ENCODE peak calls at places on chromosomes 2 and 18, in nine cellular contexts. M is GM12864, O is kidney epithelial cell, C is A549, Y is cardiac fibroblast, D is H1, I is right lobe of liver, J is right atrium auricular region, R is Peyer's patch. L is an unnamed sample.
A peak's percentile ranks its signal among the peaks of the same experiment; 100 is the strongest.

GRCh38 chr2:29010946-29011649 is 30.0 kb downstream of the TOGARAM2 start:
- DNase-seq in D (no peak), C (no peak), J (no peak), R (no peak), Y (peak; percentile 55), I (no peak), O (no peak), M (no peak), L (no peak)

GRCh38 chr2:237355726-237356125 is 58.2 kb downstream of the COL6A3 start:
- DNase-seq in J (no peak), M (no peak), O (no peak), C (no peak), I (no peak), Y (no peak), D (no peak), R (no peak), L (no peak)

GRCh38 chr2:141399270-141399669 is 731.5 kb downstream of the LRP1B start:
- DNase-seq in Y (peak; percentile 12), C (peak; percentile 5), O (no peak), D (no peak), J (no peak), I (no peak), R (no peak), M (no peak), L (no peak)

GRCh38 chr2:60410458-60411146 is 142.9 kb downstream of the BCL11A start:
- DNase-seq in J (no peak), Y (no peak), I (no peak), C (no peak), D (peak; percentile 57), M (no peak), O (no peak), R (no peak), L (no peak)

GRCh38 chr2:215423234-215423633 is 12.6 kb downstream of the FN1 start:
- DNase-seq in J (no peak), C (no peak), Y (peak; percentile 54), M (no peak), I (no peak), R (no peak), O (no peak), D (no peak), L (no peak)

GRCh38 chr2:100237046-100237615 is 85.2 kb downstream of the LONRF2 start:
- DNase-seq in Y (no peak), J (no peak), M (no peak), O (no peak), D (no peak), R (no peak), I (no peak), C (no peak), L (no peak)

GRCh38 chr2:207681431-207681830 is 30.0 kb upstream of the CCNYL1 start:
- DNase-seq in D (no peak), I (no peak), J (no peak), Y (no peak), O (no peak), C (no peak), R (no peak), M (no peak), L (no peak)

GRCh38 chr2:221402072-221402471 is 170.0 kb downstream of the EPHA4 start:
- DNase-seq in O (no peak), M (no peak), I (no peak), Y (no peak), D (no peak), C (no peak), J (no peak), R (no peak), L (peak; percentile 43)

GRCh38 chr2:176115883-176116813 is at the start of gene HOXD10:
- DNase-seq in I (no peak), R (peak; percentile 55), J (no peak), Y (no peak), O (peak; percentile 82), D (peak; percentile 82), M (no peak), C (peak; percentile 37), L (no peak)

GRCh38 chr2:28751956-28752607 is 452 bp downstream of the PPP1CB start:
- DNase-seq in O (no peak), M (no peak), D (peak; percentile 80), C (no peak), I (no peak), R (no peak), J (no peak), Y (no peak), L (no peak)

GRCh38 chr2:172582656-172583055 is 26.8 kb downstream of the PDK1 start:
- DNase-seq in J (no peak), Y (no peak), D (no peak), M (no peak), R (no peak), O (no peak), C (no peak), I (no peak), L (no peak)

GRCh38 chr2:144847347-144848080 is 327.6 kb upstream of the ZEB2 start:
- DNase-seq in I (no peak), J (no peak), M (no peak), R (no peak), C (no peak), O (no peak), D (no peak), Y (no peak), L (no peak)

DNA sequence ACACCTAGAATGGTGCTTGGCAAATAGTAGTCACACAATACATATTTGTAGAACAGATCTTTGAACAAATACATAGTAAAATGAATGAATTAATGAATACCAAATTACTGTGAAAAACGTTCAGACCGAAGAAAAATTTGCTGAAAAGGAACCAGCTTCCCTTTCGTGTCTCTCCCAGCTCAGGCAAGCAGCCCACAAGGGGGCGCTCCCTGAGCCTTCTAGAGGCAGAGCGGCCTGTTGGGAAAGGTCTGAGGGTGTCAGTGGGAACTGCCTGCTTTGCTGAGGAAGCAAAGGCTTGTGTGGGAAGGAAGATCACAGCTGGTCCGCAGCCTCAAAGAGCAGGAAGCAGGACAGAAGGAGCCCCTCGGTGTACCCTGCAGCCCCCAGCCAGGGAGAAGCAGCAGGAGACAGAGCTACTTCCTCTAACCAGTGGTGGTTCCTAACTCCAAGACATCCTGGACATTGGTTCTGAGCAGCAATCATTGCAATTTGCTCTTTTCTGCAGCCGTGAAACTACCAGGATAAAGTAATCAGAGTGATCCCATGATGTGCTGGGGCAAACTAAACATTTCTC is 231.1 kb downstream of the ANKRD30B start:
- DNase-seq in I (peak; percentile 61), O (no peak), J (peak; percentile 9), D (peak; percentile 82), R (peak; percentile 72), C (no peak), M (no peak), Y (peak; percentile 47), L (no peak)
- TF ChIP-seq CTCF in I (peak; percentile 43), O (peak; percentile 38), J (no peak), D (no peak), R (peak; percentile 48), C (no peak), M (no peak), Y (peak; percentile 39), L (peak; percentile 79)

GRCh38 chr2:201116115-201116958 is at the start of gene CFLAR:
- DNase-seq in I (peak; percentile 80), C (peak; percentile 51), Y (peak; percentile 81), J (peak; percentile 83), O (no peak), M (no peak), R (peak; percentile 90), D (no peak), L (no peak)

GRCh38 chr2:201114846-201115245 is 1.1 kb upstream of the CFLAR start:
- DNase-seq in Y (peak; percentile 30), R (no peak), C (no peak), J (no peak), I (no peak), D (no peak), M (no peak), O (no peak), L (no peak)

GRCh38 chr2:201118957-201119848 is 3.2 kb downstream of the CFLAR start:
- DNase-seq in M (no peak), J (no peak), R (no peak), Y (peak; percentile 65), O (no peak), C (no peak), I (no peak), D (no peak), L (no peak)

GRCh38 chr2:201118121-201118956 is 2.4 kb downstream of the CFLAR start:
- DNase-seq in I (peak; percentile 90), O (no peak), C (peak; percentile 66), J (peak; percentile 95), Y (peak; percentile 90), M (peak; percentile 92), R (peak; percentile 85), D (peak; percentile 52), L (peak; percentile 51)

DNA sequence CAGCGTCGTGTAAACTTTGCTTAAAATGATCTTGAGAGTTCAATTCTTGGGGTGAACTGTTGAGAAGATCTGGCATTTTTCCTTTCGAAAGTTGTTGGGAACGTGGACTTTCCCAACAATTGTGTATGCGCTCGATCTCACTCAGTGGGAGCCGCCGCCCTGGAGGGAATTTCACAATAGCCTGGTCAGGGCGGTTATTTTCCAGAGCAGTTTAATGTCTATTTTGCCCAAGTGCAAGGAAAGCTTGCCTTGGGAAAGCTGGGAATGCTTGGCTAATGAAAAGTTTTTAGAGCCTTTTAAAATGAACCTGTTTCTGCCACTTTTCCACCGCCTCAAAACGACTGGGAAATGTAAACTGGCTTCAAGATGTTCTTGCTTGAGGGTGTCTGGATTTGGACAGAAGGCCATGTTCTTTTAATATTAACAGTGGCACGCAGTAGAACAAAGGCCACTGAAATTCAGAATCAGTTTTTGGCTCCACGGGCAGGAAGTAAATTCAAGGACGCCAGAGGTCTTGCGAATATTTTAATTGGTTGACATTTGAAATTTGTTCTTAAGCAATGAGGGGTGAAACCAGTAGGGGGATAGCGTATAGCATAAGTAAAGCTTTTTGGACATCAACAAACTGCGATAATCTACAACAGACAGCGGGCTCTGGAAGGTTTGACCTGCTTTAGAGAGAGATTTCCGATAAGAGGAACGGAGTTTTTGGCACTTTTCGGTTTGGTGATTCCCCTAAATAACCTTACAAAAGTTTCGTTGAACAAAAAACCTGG is 1.2 kb downstream of the CFLAR start:
- DNase-seq in I (peak; percentile 61), Y (peak; percentile 92), R (no peak), O (no peak), C (peak; percentile 49), M (no peak), D (no peak), J (peak; percentile 89), L (peak; percentile 76)
- TF ChIP-seq CTCF in I (no peak), Y (peak; percentile 50), R (peak; percentile 46), O (peak; percentile 21), C (peak; percentile 12), M (peak; percentile 45), D (no peak), J (no peak), L (peak; percentile 39)

GRCh38 chr18:59629894-59630293 is 67.3 kb downstream of the CCBE1 start:
- DNase-seq in C (no peak), Y (no peak), O (no peak), R (no peak), D (peak; percentile 14), M (no peak), I (no peak), J (no peak), L (no peak)
- TF ChIP-seq CTCF in C (no peak), Y (no peak), O (no peak), R (no peak), D (no peak), M (no peak), I (no peak), J (no peak), L (no peak)

DNA sequence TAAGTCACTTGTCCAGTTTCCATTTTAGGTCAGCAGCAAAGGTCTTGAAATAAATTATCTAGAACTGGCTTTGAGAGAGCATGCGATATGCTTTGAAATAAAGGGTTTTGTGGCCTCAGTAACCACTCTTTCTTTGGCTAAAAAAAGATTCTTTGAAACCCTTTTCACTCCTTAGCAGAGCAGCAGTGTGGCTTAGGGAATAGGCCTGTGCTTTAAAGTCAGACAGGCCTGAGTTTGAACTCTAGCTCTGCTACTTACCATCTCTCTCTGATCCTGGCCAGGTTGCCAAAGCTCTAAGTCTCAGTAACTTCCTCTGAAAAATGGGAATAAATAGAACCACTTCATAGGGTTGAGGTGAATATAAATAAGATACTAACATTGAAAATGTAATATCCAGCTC is 52.7 kb downstream of the QPCT start:
- DNase-seq in O (no peak), I (no peak), Y (no peak), J (no peak), M (no peak), C (no peak), R (no peak), D (no peak), L (no peak)
- TF ChIP-seq CTCF in O (no peak), I (no peak), Y (no peak), J (no peak), M (no peak), C (no peak), R (no peak), D (no peak), L (no peak)

L was measured in AG09309.